ENCODE peak calls at places on chromosome 22, in nine cellular contexts. P, Y, X, D, Z, C, H, J and F are unnamed samples.
A peak's percentile ranks its signal among the peaks of the same experiment; 100 is the strongest.

GRCh38 chr22:44680481-44680894 is 21.5 kb upstream of the PRR5 start:
- DNase-seq in P (no peak), Y (no peak), X (no peak), D (no peak), Z (no peak), C (no peak), H (no peak), J (no peak), F (no peak)

GRCh38 chr22:39223091-39223710 is 21.6 kb downstream of the PDGFB start:
- DNase-seq in P (no peak), Y (no peak), X (no peak), D (no peak), Z (no peak), C (no peak), H (no peak), J (no peak), F (no peak)

GRCh38 chr22:48247829-48248228 is 1485.4 kb downstream of the TBC1D22A start:
- DNase-seq in P (no peak), Y (no peak), X (no peak), D (no peak), Z (no peak), C (no peak), H (no peak), J (no peak), F (no peak)

GRCh38 chr22:39984006-39984405 is 10.7 kb upstream of the FAM83F start:
- DNase-seq in P (no peak), Y (no peak), X (no peak), D (no peak), Z (no peak), C (no peak), H (no peak), J (no peak), F (no peak)

GRCh38 chr22:40855104-40855959 is 1.1 kb downstream of the ST13 start:
- DNase-seq in P (no peak), Y (no peak), X (no peak), D (no peak), Z (no peak), C (no peak), H (no peak), J (no peak), F (peak; percentile 7)

GRCh38 chr22:34776827-34777226 is 289.1 kb upstream of the ISX start:
- DNase-seq in P (no peak), Y (no peak), X (no peak), D (no peak), Z (no peak), C (no peak), H (no peak), J (no peak), F (no peak)

GRCh38 chr22:41917906-41918791 is 3.3 kb upstream of the SHISA8 start:
- DNase-seq in P (peak; percentile 63), Y (no peak), X (no peak), D (no peak), Z (no peak), C (no peak), H (no peak), J (no peak), F (peak; percentile 63)

GRCh38 chr22:42716221-42716620 is 4.4 kb downstream of the A4GALT start:
- DNase-seq in P (no peak), Y (no peak), X (no peak), D (no peak), Z (no peak), C (no peak), H (no peak), J (no peak), F (no peak)

GRCh38 chr22:42613869-42614268 is 814 bp downstream of the POLDIP3 start:
- DNase-seq in P (no peak), Y (no peak), X (peak; percentile 43), D (no peak), Z (no peak), C (no peak), H (no peak), J (no peak), F (no peak)

GRCh38 chr22:39134366-39135091 is 18.0 kb downstream of the CBX7 start:
- DNase-seq in P (no peak), Y (no peak), X (no peak), D (no peak), Z (no peak), C (no peak), H (no peak), J (no peak), F (no peak)